ENCODE peak calls at places on chromosomes 12 and 14, in five cellular contexts. One of them, this sample, is unnamed.

GRCh38 chr12:59444932-59445331 is 150.9 kb upstream of the SLC16A7 start:
- DNase-seq in fibroblast of mammary gland: peak
- DNase-seq in T-helper 1 cell: no peak
- DNase-seq in endothelial cell: no peak
- DNase-seq in H4: no peak
- DNase-seq in this sample: no peak

GRCh38 chr12:122481861-122482260 is 18.9 kb downstream of the ZCCHC8 start:
- DNase-seq in T-helper 1 cell: no peak
- DNase-seq in endothelial cell: no peak
- DNase-seq in fibroblast of mammary gland: no peak
- DNase-seq in H4: no peak
- DNase-seq in this sample: no peak

GRCh38 chr14:39731912-39732311 is 299.7 kb upstream of the FBXO33 start:
- DNase-seq in H4: no peak
- DNase-seq in fibroblast of mammary gland: no peak
- DNase-seq in endothelial cell: no peak
- DNase-seq in T-helper 1 cell: no peak
- DNase-seq in this sample: no peak

GRCh38 chr12:93784339-93785086 is 107.3 kb downstream of the CRADD start:
- DNase-seq in fibroblast of mammary gland: peak
- DNase-seq in T-helper 1 cell: no peak
- DNase-seq in H4: no peak
- DNase-seq in endothelial cell: no peak
- DNase-seq in this sample: peak

GRCh38 chr12:53842686-53843085 is 90.9 kb upstream of the CISTR start:
- DNase-seq in fibroblast of mammary gland: no peak
- DNase-seq in T-helper 1 cell: no peak
- DNase-seq in endothelial cell: no peak
- DNase-seq in H4: no peak
- DNase-seq in this sample: no peak

GRCh38 chr12:131076277-131076676 is 122.6 kb downstream of the ADGRD1 start:
- DNase-seq in T-helper 1 cell: no peak
- DNase-seq in endothelial cell: no peak
- DNase-seq in H4: no peak
- DNase-seq in fibroblast of mammary gland: no peak
- DNase-seq in this sample: no peak

GRCh38 chr12:64687816-64688599 is 71.2 kb downstream of the GNS start:
- DNase-seq in T-helper 1 cell: no peak
- DNase-seq in fibroblast of mammary gland: peak
- DNase-seq in endothelial cell: no peak
- DNase-seq in H4: no peak
- DNase-seq in this sample: no peak

GRCh38 chr12:107163413-107163812 is 70.1 kb upstream of the CRY1 start:
- DNase-seq in fibroblast of mammary gland: no peak
- DNase-seq in endothelial cell: no peak
- DNase-seq in H4: no peak
- DNase-seq in T-helper 1 cell: no peak
- DNase-seq in this sample: no peak

GRCh38 chr12:123531091-123531490 is 2.4 kb downstream of the RILPL1 start:
- DNase-seq in H4: no peak
- DNase-seq in fibroblast of mammary gland: no peak
- DNase-seq in T-helper 1 cell: no peak
- DNase-seq in endothelial cell: no peak
- DNase-seq in this sample: no peak

GRCh38 chr14:101781240-101782061 is 19.9 kb downstream of the PPP2R5C start:
- DNase-seq in endothelial cell: peak
- DNase-seq in H4: no peak
- DNase-seq in fibroblast of mammary gland: peak
- DNase-seq in T-helper 1 cell: no peak
- DNase-seq in this sample: no peak

This sample was measured in T-helper 2 cell.